ENCODE peak calls at places on chromosomes 16 and 17, in eight cellular contexts. C is T-cell; W is left cardiac atrium; H is CD4-positive, alpha-beta T cell; V is HepG2; Q is left ventricle myocardium superior; L is GM12878; T is activated naive CD8-positive, alpha-beta T cell treated with anti-CD3 and anti-CD28 coated beads, Interleukin-2, amount 10 ng/mL, durations not matched to agents 7 days and 5 days. A is an unnamed sample.

GRCh38 chr17:17603895-17604225 is 12.4 kb upstream of the PEMT start:
- ATAC-seq in L (no peak), C (no peak), T (no peak), Q (no peak), V (no peak), W (no peak), H (no peak), A (no peak)

GRCh38 chr16:35302859-35303258 is 1843.4 kb downstream of the TP53TG3F start:
- ATAC-seq in C (no peak), T (no peak), V (no peak), H (no peak), W (no peak), Q (no peak), L (no peak), A (no peak)

GRCh38 chr17:59572301-59572924 is 7.0 kb downstream of the DHX40 start:
- ATAC-seq in V (no peak), T (no peak), L (peak; percentile 86), Q (no peak), H (no peak), C (no peak), W (no peak), A (no peak)

GRCh38 chr17:27276653-27277156 is 17.2 kb upstream of the WSB1 start:
- ATAC-seq in Q (no peak), H (no peak), W (no peak), C (no peak), T (no peak), V (no peak), L (no peak), A (no peak)

GRCh38 chr16:8885674-8886592 is 3.8 kb downstream of the LITAFD start:
- ATAC-seq in Q (peak; percentile 27), V (peak; percentile 45), H (no peak), W (peak; percentile 20), C (peak; percentile 17), T (peak; percentile 12), L (peak; percentile 34), A (no peak)

GRCh38 chr16:9090101-9090959 is 1.1 kb upstream of the HAPSTR1 start:
- ATAC-seq in W (peak; percentile 40), H (no peak), T (no peak), C (no peak), Q (peak; percentile 19), V (no peak), L (peak; percentile 4), A (no peak)

GRCh38 chr16:28090646-28091377 is 27.3 kb upstream of the GSG1L start:
- ATAC-seq in Q (no peak), V (peak; percentile 11), H (no peak), W (no peak), L (no peak), T (no peak), C (no peak), A (no peak)

GRCh38 chr17:1940810-1941185 is 84.3 kb downstream of the RTN4RL1 start:
- ATAC-seq in T (no peak), C (no peak), V (no peak), L (no peak), H (no peak), Q (no peak), W (no peak), A (no peak)

GRCh38 chr16:11024333-11025053 is 80.1 kb downstream of the CLEC16A start:
- ATAC-seq in V (peak; percentile 91), C (no peak), Q (peak; percentile 13), T (peak; percentile 39), L (peak; percentile 73), H (no peak), W (no peak), A (no peak)

GRCh38 chr17:4849011-4849536 is 15.9 kb downstream of the MINK1 start:
- ATAC-seq in W (no peak), L (no peak), C (no peak), V (no peak), Q (no peak), H (no peak), T (no peak), A (peak; percentile 39)

GRCh38 chr17:53818271-53818670 is 4.5 kb upstream of the KIF2B start:
- ATAC-seq in C (no peak), H (no peak), W (no peak), V (no peak), T (no peak), L (no peak), Q (no peak), A (no peak)

GRCh38 chr16:81432899-81433560 is 11.6 kb upstream of the CMIP start:
- ATAC-seq in T (no peak), Q (no peak), V (no peak), H (no peak), C (no peak), L (no peak), W (no peak), A (no peak)

GRCh38 chr16:57045694-57046381 is 46.5 kb upstream of the CPNE2 start:
- ATAC-seq in L (peak; percentile 43), T (no peak), H (no peak), Q (peak; percentile 87), C (no peak), V (peak; percentile 95), W (peak; percentile 70), A (peak; percentile 80)

GRCh38 chr17:9668532-9668931 is 23.2 kb downstream of the USP43 start:
- ATAC-seq in L (no peak), C (no peak), V (no peak), T (no peak), H (no peak), Q (no peak), W (no peak), A (no peak)

GRCh38 chr16:26554030-26554429 is 512.7 kb upstream of the C16orf82 start:
- ATAC-seq in W (no peak), V (no peak), Q (no peak), T (no peak), L (no peak), C (no peak), H (no peak), A (no peak)

GRCh38 chr17:73592531-73592961 is 51.7 kb downstream of the SDK2 start:
- ATAC-seq in L (no peak), H (no peak), W (no peak), Q (no peak), T (no peak), V (no peak), C (no peak), A (no peak)

GRCh38 chr16:58716468-58716867 is 17.6 kb downstream of the GOT2 start:
- ATAC-seq in C (no peak), L (no peak), H (no peak), T (no peak), Q (peak; percentile 52), V (no peak), W (no peak), A (no peak)

GRCh38 chr17:19753049-19753444 is 4.9 kb upstream of the ALDH3A1 start:
- ATAC-seq in W (peak; percentile 93), H (no peak), L (no peak), T (no peak), Q (peak; percentile 97), C (no peak), V (peak; percentile 19), A (peak; percentile 86)

GRCh38 chr17:42675984-42676423 is 790 bp downstream of the PLEKHH3 start:
- ATAC-seq in L (no peak), H (no peak), Q (peak; percentile 18), V (peak; percentile 3), T (no peak), W (peak; percentile 9), C (no peak), A (peak; percentile 10)

GRCh38 chr16:86590501-86591144 is 12.3 kb downstream of the FOXL1 start:
- ATAC-seq in C (no peak), H (no peak), W (no peak), L (no peak), T (no peak), Q (no peak), V (no peak), A (no peak)

GRCh38 chr16:11072420-11073153 is 128.2 kb downstream of the CLEC16A start:
- ATAC-seq in Q (no peak), H (no peak), V (no peak), W (no peak), C (no peak), T (no peak), L (no peak), A (no peak)

GRCh38 chr17:16872836-16873653 is 98.9 kb downstream of the TNFRSF13B start:
- ATAC-seq in Q (no peak), H (peak; percentile 44), V (peak; percentile 79), L (peak; percentile 91), W (no peak), C (no peak), T (peak; percentile 54), A (no peak)

GRCh38 chr16:1180772-1181714 is 28.1 kb downstream of the CACNA1H start:
- ATAC-seq in Q (peak; percentile 75), L (no peak), C (no peak), T (no peak), W (peak; percentile 7), H (no peak), V (no peak), A (no peak)

GRCh38 chr16:3058173-3059030 is 7.0 kb upstream of the IL32 start:
- ATAC-seq in Q (peak; percentile 42), C (peak; percentile 58), L (peak; percentile 76), W (peak; percentile 36), H (peak; percentile 59), T (peak; percentile 41), V (peak; percentile 12), A (no peak)

GRCh38 chr17:78174332-78174869 is 6.0 kb downstream of the SYNGR2 start:
- ATAC-seq in V (no peak), L (peak; percentile 13), W (peak; percentile 67), Q (peak; percentile 74), T (no peak), C (no peak), H (no peak), A (peak; percentile 76)

GRCh38 chr17:77528516-77529327 is 388.0 kb downstream of the SEC14L1 start:
- ATAC-seq in H (peak; percentile 65), Q (peak; percentile 50), T (peak; percentile 77), W (peak; percentile 54), L (no peak), V (peak; percentile 83), C (peak; percentile 61), A (no peak)

GRCh38 chr16:30813821-30814189 is 26.8 kb upstream of the ZNF629 start:
- ATAC-seq in C (peak; percentile 17), L (no peak), T (no peak), H (peak; percentile 8), W (no peak), Q (peak; percentile 29), V (no peak), A (peak; percentile 14)

GRCh38 chr17:18919963-18920362 is 32.0 kb upstream of the SLC5A10 start:
- ATAC-seq in H (no peak), V (peak; percentile 87), L (no peak), T (peak; percentile 14), Q (peak; percentile 19), W (no peak), C (no peak), A (no peak)

GRCh38 chr16:13795131-13795530 is 124.8 kb upstream of the ERCC4 start:
- ATAC-seq in L (no peak), W (no peak), C (no peak), H (no peak), T (no peak), V (no peak), Q (peak; percentile 95), A (no peak)

GRCh38 chr17:37737081-37737480 is 7.8 kb downstream of the HNF1B start:
- ATAC-seq in T (no peak), W (no peak), V (no peak), L (peak; percentile 41), H (no peak), C (no peak), Q (no peak), A (no peak)

GRCh38 chr17:42436401-42436800 is 13.3 kb upstream of the CAVIN1 start:
- ATAC-seq in V (peak; percentile 76), W (peak; percentile 96), T (no peak), Q (peak; percentile 96), C (no peak), H (no peak), L (no peak), A (peak; percentile 96)

GRCh38 chr17:61813211-61813610 is 50.1 kb downstream of the BRIP1 start:
- ATAC-seq in W (no peak), T (no peak), C (no peak), H (no peak), L (no peak), Q (no peak), V (no peak), A (no peak)

GRCh38 chr17:28145348-28145747 is 102.9 kb downstream of the NLK start:
- ATAC-seq in L (no peak), W (no peak), Q (no peak), C (no peak), T (no peak), V (no peak), H (no peak), A (no peak)

GRCh38 chr16:23905027-23905426 is 69.2 kb downstream of the PRKCB start:
- ATAC-seq in C (no peak), L (no peak), H (no peak), Q (peak; percentile 81), V (no peak), W (peak; percentile 92), T (no peak), A (peak; percentile 93)

A was measured in gastroesophageal sphincter.